ENCODE peak calls at places on chromosomes 16 and 17, in four cellular contexts. R, W, N and B are unnamed samples.

GRCh38 chr16:47477680-47478079 is 16.5 kb downstream of the PHKB start:
- DNase-seq in R (no peak), W (no peak), N (no peak), B (no peak)

GRCh38 chr17:83162035-83162745 is 82.8 kb downstream of the METRNL start:
- DNase-seq in R (no peak), W (no peak), N (no peak), B (peak)

GRCh38 chr17:42038221-42038973 is 12.0 kb downstream of the C17orf113 start:
- DNase-seq in R (no peak), W (no peak), N (no peak), B (no peak)

GRCh38 chr17:12376276-12376675 is 289.4 kb upstream of the MYOCD start:
- DNase-seq in R (no peak), W (no peak), N (no peak), B (no peak)

GRCh38 chr17:78329263-78330059 is 30.4 kb downstream of the SOCS3 start:
- DNase-seq in R (no peak), W (no peak), N (no peak), B (peak)

GRCh38 chr16:82741073-82741615 is 114.4 kb downstream of the CDH13 start:
- DNase-seq in R (no peak), W (no peak), N (no peak), B (no peak)

GRCh38 chr16:80573700-80574120 is 32.9 kb downstream of the DYNLRB2 start:
- DNase-seq in R (no peak), W (no peak), N (no peak), B (no peak)

GRCh38 chr17:35930211-35931065 is at the start of gene RDM1:
- DNase-seq in R (peak), W (peak), N (peak), B (peak)

GRCh38 chr17:67499673-67500072 is 122.6 kb downstream of the PITPNC1 start:
- DNase-seq in R (no peak), W (no peak), N (no peak), B (no peak)

GRCh38 chr16:84421081-84421937 is 53.0 kb downstream of the ATP2C2 start:
- DNase-seq in R (no peak), W (no peak), N (no peak), B (no peak)

GRCh38 chr17:8922451-8922850 is 43.1 kb downstream of the PIK3R5 start:
- DNase-seq in R (peak), W (no peak), N (no peak), B (no peak)

GRCh38 chr16:85209526-85210121 is 97.4 kb upstream of the CIBAR2 start:
- DNase-seq in R (no peak), W (no peak), N (no peak), B (no peak)

GRCh38 chr17:41394254-41395016 is 3.0 kb downstream of the KRT31 start:
- DNase-seq in R (no peak), W (no peak), N (no peak), B (no peak)

GRCh38 chr16:86585821-86586611 is 7.7 kb downstream of the FOXL1 start:
- DNase-seq in R (peak), W (no peak), N (no peak), B (no peak)

GRCh38 chr17:79933863-79934652 is 94.8 kb upstream of the CBX4 start:
- DNase-seq in R (no peak), W (no peak), N (no peak), B (no peak)

GRCh38 chr16:27439273-27440018 is 37.5 kb downstream of the IL21R start:
- DNase-seq in R (no peak), W (no peak), N (no peak), B (no peak)

GRCh38 chr16:70523013-70523620 is at the start of gene COG4:
- DNase-seq in R (peak), W (peak), N (peak), B (peak)

GRCh38 chr16:88500255-88500661 is 47.2 kb downstream of the ZFPM1 start:
- DNase-seq in R (no peak), W (no peak), N (no peak), B (no peak)

GRCh38 chr16:84842516-84843148 is 22.8 kb downstream of the CRISPLD2 start:
- DNase-seq in R (no peak), W (no peak), N (no peak), B (no peak)